ENCODE peak calls at places on chromosomes 11 and 22, in five cellular contexts. N is AG20443, D is HEK293T, Z is HFF-Myc, R is spleen. B is an unnamed sample.

GRCh38 chr11:71265559-71266092 is 13.2 kb upstream of the SHANK2 start:
- DNase-seq in R (no peak), D (no peak), Z (no peak), N (no peak), B (no peak)

GRCh38 chr11:76745561-76746207 is 37.5 kb upstream of the TSKU start:
- DNase-seq in R (no peak), N (no peak), D (no peak), Z (no peak), B (no peak)

GRCh38 chr11:912266-912665 is 1.7 kb upstream of the CHID1 start:
- DNase-seq in R (no peak), N (no peak), D (no peak), Z (no peak), B (no peak)

GRCh38 chr22:26143801-26144325 is 25.4 kb upstream of the SEZ6L start:
- DNase-seq in R (no peak), N (no peak), D (no peak), Z (no peak), B (no peak)

GRCh38 chr11:88475991-88476418 is 138.5 kb upstream of the CTSC start:
- DNase-seq in R (no peak), Z (no peak), D (no peak), N (peak), B (no peak)

GRCh38 chr22:21632237-21632895 is at the start of gene CCDC116:
- DNase-seq in R (peak), N (no peak), D (peak), Z (no peak), B (no peak)

GRCh38 chr22:19130959-19131684 is at the start of gene TSSK2:
- DNase-seq in Z (no peak), N (no peak), R (no peak), D (no peak), B (no peak)

GRCh38 chr11:118917488-118918127 is 8.1 kb downstream of the BCL9L start:
- DNase-seq in D (no peak), Z (no peak), N (peak), R (peak), B (no peak)

GRCh38 chr11:1122356-1123002 is 35.3 kb upstream of the MUC5AC start:
- DNase-seq in D (no peak), R (peak), Z (no peak), N (no peak), B (peak)

GRCh38 chr22:21699643-21700042 is 33.8 kb downstream of the PPIL2 start:
- DNase-seq in R (no peak), N (no peak), Z (no peak), D (no peak), B (no peak)

GRCh38 chr11:11211888-11212287 is 141.2 kb downstream of the CSNK2A3 start:
- DNase-seq in R (no peak), N (no peak), Z (no peak), D (no peak), B (no peak)

GRCh38 chr11:29448246-29448877 is 568.5 kb downstream of the KCNA4 start:
- DNase-seq in Z (no peak), R (no peak), N (peak), D (peak), B (no peak)

GRCh38 chr11:13016415-13016814 is 7.3 kb downstream of the RASSF10 start:
- DNase-seq in N (no peak), R (no peak), D (no peak), Z (no peak), B (no peak)

GRCh38 chr11:304915-305833 is 2.4 kb upstream of the IFITM2 start:
- DNase-seq in D (peak), R (peak), N (peak), Z (no peak), B (no peak)

GRCh38 chr11:18012314-18012905 is 437 bp downstream of the SERGEF start:
- DNase-seq in R (no peak), N (peak), Z (no peak), D (peak), B (peak)

GRCh38 chr11:67354314-67355022 is 1.1 kb upstream of the POLD4 start:
- DNase-seq in N (peak), R (peak), Z (peak), D (no peak), B (no peak)

GRCh38 chr11:134476435-134477021 is 64.5 kb upstream of the B3GAT1 start:
- DNase-seq in N (no peak), R (no peak), D (peak), Z (no peak), B (peak)

GRCh38 chr11:133992121-133992520 is 35.4 kb upstream of the IGSF9B start:
- DNase-seq in Z (no peak), R (no peak), D (no peak), N (no peak), B (no peak)

B was measured in progenitor cell of endocrine pancreas.